ENCODE peak calls at places on chromosomes 6 and 20, in four cellular contexts. N is mesendoderm; L is CD4-positive, CD25-positive, alpha-beta regulatory T cell; B is aorta. W is an unnamed sample. For H3K4me1, the result is how much of the 10 kb centered on the place peaks cover.

GRCh38 chr6:85400331-85400730 is 49.6 kb upstream of the NT5E start:
- DNase-seq in N (no peak), L (no peak), B (no peak), W (no peak)

GRCh38 chr6:139625998-139626975 is 251.8 kb upstream of the CITED2 start:
- DNase-seq in N (no peak), L (no peak), B (no peak), W (no peak)

GRCh38 chr20:47490795-47491194 is 10.9 kb upstream of the NCOA3 start:
- DNase-seq in N (no peak), L (no peak), B (no peak), W (no peak)

GRCh38 chr6:6654599-6655575 is 66.4 kb downstream of the LY86 start:
- DNase-seq in N (no peak), L (no peak), B (no peak), W (no peak)

GRCh38 chr6:17964633-17965032 is 22.8 kb downstream of the KIF13A start:
- DNase-seq in N (no peak), L (no peak), B (no peak), W (no peak)

GRCh38 chr20:18404172-18404571 is 62.7 kb downstream of the DZANK1 start:
- DNase-seq in N (no peak), L (no peak), B (no peak), W (no peak)

GRCh38 chr6:161361529-161361928 is 87.7 kb upstream of the AGPAT4 start:
- DNase-seq in N (no peak), L (no peak), B (no peak), W (no peak)

GRCh38 chr6:48736486-48737206 is 625.6 kb upstream of the PTCHD4 start:
- DNase-seq in N (no peak), L (no peak), B (no peak), W (no peak)

GRCh38 chr6:38857815-38858214 is 142.7 kb downstream of the DNAH8 start:
- DNase-seq in N (no peak), L (no peak), B (no peak), W (no peak)

GRCh38 chr6:23441813-23442212 is 684.2 kb upstream of the NRSN1 start:
- DNase-seq in N (no peak), L (no peak), B (no peak), W (no peak)

GRCh38 chr20:62314339-62314638 is 11.5 kb downstream of the ADRM1 start:
- DNase-seq in N (no peak), L (no peak), B (no peak), W (no peak)

GRCh38 chr20:37275125-37275524 is 13.5 kb upstream of the GHRH start:
- DNase-seq in N (no peak), L (no peak), B (no peak), W (no peak)

GRCh38 chr6:77815531-77815930 is 162.7 kb downstream of the MEI4 start:
- DNase-seq in N (no peak), L (no peak), B (no peak), W (no peak)

GRCh38 chr6:133923938-133924593 is 29.0 kb upstream of the TBPL1 start:
- DNase-seq in N (peak), L (peak), B (no peak), W (peak)

GRCh38 chr6:3756516-3757010 is 5.0 kb upstream of the PXDC1 start:
- DNase-seq in N (no peak), L (no peak), B (no peak), W (no peak)

GRCh38 chr6:4133941-4134838 is 1.2 kb downstream of the ECI2 start:
- DNase-seq in N (peak), L (no peak), B (no peak), W (peak)

GRCh38 chr6:88492824-88493223 is 326.7 kb upstream of the CNR1 start:
- DNase-seq in N (peak), L (no peak), B (no peak), W (no peak)

GRCh38 chr6:29524044-29524443 is 35.5 kb downstream of the UBD start:
- DNase-seq in N (no peak), L (no peak), B (no peak), W (no peak)

GRCh38 chr6:6002809-6003333 is 3.9 kb downstream of the NRN1 start:
- DNase-seq in N (peak), L (no peak), B (no peak), W (no peak)

GRCh38 chr6:34246563-34247391 is 2.0 kb downstream of the SMIM29 start:
- DNase-seq in N (peak), L (no peak), B (peak), W (no peak)

GRCh38 chr20:4569092-4569491 is 152.6 kb upstream of the PRND start:
- DNase-seq in N (no peak), L (no peak), B (no peak), W (no peak)

GRCh38 chr6:157570104-157570503 is 189.1 kb downstream of the ZDHHC14 start:
- DNase-seq in N (no peak), L (no peak), B (no peak), W (no peak)

GRCh38 chr6:161750677-161751076 is 476.8 kb upstream of the AGPAT4 start:
- DNase-seq in N (no peak), L (no peak), B (no peak), W (peak)

GRCh38 chr6:6616670-6617069 is 28.1 kb downstream of the LY86 start:
- DNase-seq in N (no peak), L (no peak), B (no peak), W (no peak)

GRCh38 chr6:14276667-14277404 is 159.3 kb downstream of the CD83 start:
- DNase-seq in N (no peak), L (no peak), B (no peak), W (peak)

GRCh38 chr6:3359091-3359752 is 97.6 kb downstream of the SLC22A23 start:
- DNase-seq in N (no peak), L (no peak), B (no peak), W (no peak)

GRCh38 chr6:83062225-83062624 is 3.4 kb downstream of the UBE3D start:
- DNase-seq in N (peak), L (no peak), B (no peak), W (no peak)

GRCh38 chr20:3911956-3912355 is 22.8 kb downstream of the PANK2 start:
- DNase-seq in N (peak), L (no peak), B (no peak), W (peak)

GRCh38 chr20:1086273-1087213 is 31.9 kb upstream of the PSMF1 start:
- DNase-seq in N (no peak), L (no peak), B (no peak), W (no peak)

GRCh38 chr6:46930331-46930730 is 8.6 kb upstream of the ADGRF5 start:
- DNase-seq in N (no peak), L (no peak), B (no peak), W (no peak)

GRCh38 chr6:61842005-61842404 is 444.0 kb downstream of the KHDRBS2 start:
- DNase-seq in N (no peak), L (no peak), B (no peak), W (no peak)

GRCh38 chr6:138107752-138108592 is 753 bp upstream of the PERP start:
- DNase-seq in N (peak), L (no peak), B (no peak), W (peak)

GRCh38 chr20:60694763-60695162 is 557.3 kb upstream of the CDH4 start:
- DNase-seq in N (peak), L (no peak), B (no peak), W (no peak)

GRCh38 chr6:170202416-170203135 is 88.3 kb downstream of the DLL1 start:
- DNase-seq in N (no peak), L (no peak), B (no peak), W (no peak)

GRCh38 chr6:16514249-16514648 is 247.0 kb downstream of the ATXN1 start:
- DNase-seq in N (peak), L (no peak), B (no peak), W (peak)

GRCh38 chr6:111477481-111477938 is 5.5 kb downstream of the REV3L start:
- DNase-seq in N (peak), L (no peak), B (no peak), W (no peak)

GRCh38 chr6:36443951-36444428 is 1.2 kb downstream of the KCTD20 start:
- DNase-seq in N (peak), L (no peak), B (no peak), W (peak)

GRCh38 chr6:100435299-100435698 is 29.4 kb downstream of the SIM1 start:
- DNase-seq in N (peak), L (no peak), B (no peak), W (no peak)

GRCh38 chr6:140858381-140858971 is 1274.2 kb upstream of the GJE1 start:
- DNase-seq in N (no peak), L (no peak), B (no peak), W (no peak)
- H3K27ac ChIP-seq in N (no peak), L (no peak), B (no peak), W (no peak)

GRCh38 chr6:56691201-56691595 is 48.5 kb upstream of the DST start:
- DNase-seq in N (no peak), L (no peak), B (no peak), W (peak)
- H3K4me3 ChIP-seq in N (no peak), L (no peak), B (no peak), W (peak)

DNA sequence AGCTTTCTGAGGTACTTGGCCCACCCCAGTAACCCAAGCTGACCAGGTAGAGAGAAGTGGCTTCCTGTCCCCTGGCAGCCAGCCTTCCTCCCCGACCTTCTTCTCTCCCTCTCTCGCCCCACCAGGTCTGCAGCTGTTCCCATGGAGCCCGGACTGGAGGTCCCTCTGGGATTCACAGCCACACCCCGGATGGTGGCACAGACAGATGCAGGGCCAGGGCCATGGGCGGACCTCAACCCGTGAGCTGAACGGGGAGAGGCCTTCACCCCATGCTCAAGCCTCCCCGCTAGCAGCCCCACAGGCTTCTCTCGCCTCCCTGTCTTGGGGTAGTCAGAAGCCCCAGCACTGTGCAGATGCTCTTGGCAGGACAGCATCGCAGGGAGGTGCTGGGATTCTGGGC is 41.3 kb downstream of the CPXM1 start:
- DNase-seq in N (no peak), L (no peak), B (no peak), W (no peak)
- H3K4me1 ChIP-seq in N (under half), L (under half), B (under half), W (under half)

DNA sequence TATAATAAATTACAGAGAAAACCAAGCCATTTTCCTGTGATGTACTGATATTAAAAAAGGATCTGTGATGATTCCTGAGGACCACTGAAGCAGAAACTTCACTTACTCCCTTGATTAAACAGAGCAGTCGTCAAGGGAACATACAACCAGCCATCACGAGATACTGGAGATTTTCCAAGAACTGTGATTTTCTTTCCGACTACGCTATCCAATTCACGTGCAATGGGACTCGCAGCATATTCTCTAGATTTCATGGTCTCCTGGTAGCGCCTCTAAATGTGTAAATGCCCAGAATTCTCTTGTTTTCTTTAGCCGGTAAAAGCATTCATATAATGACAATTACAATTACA is 377.4 kb downstream of the PHF3 start:
- DNase-seq in N (no peak), L (no peak), B (no peak), W (no peak)
- H3K27ac ChIP-seq in N (no peak), L (no peak), B (no peak), W (no peak)

W was measured in small intestine.